ENCODE peak calls at places on chromosomes 4 and X, in four cellular contexts. One of them, this sample, is unnamed. For H3K27me3, the result is how much of the 10 kb centered on the place peaks cover.

GRCh38 chr4:26346203-26346620 is 25.4 kb downstream of the RBPJ start:
- DNase-seq in endodermal cell: peak
- DNase-seq in sigmoid colon: no peak
- DNase-seq in psoas muscle: no peak
- DNase-seq in this sample: peak

GRCh38 chr4:55498051-55498450 is 48.7 kb downstream of the CLOCK start:
- DNase-seq in psoas muscle: no peak
- DNase-seq in endodermal cell: no peak
- DNase-seq in sigmoid colon: no peak
- DNase-seq in this sample: no peak

GRCh38 chr4:16457944-16458343 is 231.7 kb upstream of the TAPT1 start:
- DNase-seq in sigmoid colon: no peak
- DNase-seq in psoas muscle: no peak
- DNase-seq in endodermal cell: no peak
- DNase-seq in this sample: no peak

GRCh38 chr4:23135792-23136645 is 443.3 kb downstream of the GBA3 start:
- DNase-seq in endodermal cell: no peak
- DNase-seq in psoas muscle: no peak
- DNase-seq in sigmoid colon: no peak
- DNase-seq in this sample: peak

GRCh38 chr4:73690051-73690744 is 50.2 kb upstream of the CXCL8 start:
- DNase-seq in endodermal cell: no peak
- DNase-seq in psoas muscle: no peak
- DNase-seq in sigmoid colon: no peak
- DNase-seq in this sample: no peak

GRCh38 chr4:98828801-98829200 is 100.1 kb downstream of the EIF4E start:
- DNase-seq in psoas muscle: no peak
- DNase-seq in endodermal cell: peak
- DNase-seq in sigmoid colon: no peak
- DNase-seq in this sample: no peak

GRCh38 chrX:97452283-97452682 is 568.6 kb downstream of the RPA4 start:
- DNase-seq in sigmoid colon: no peak
- DNase-seq in psoas muscle: no peak
- DNase-seq in endodermal cell: no peak
- DNase-seq in this sample: no peak

GRCh38 chr4:120225527-120225926 is 158.9 kb upstream of the MAD2L1 start:
- DNase-seq in endodermal cell: no peak
- DNase-seq in psoas muscle: no peak
- DNase-seq in sigmoid colon: no peak
- DNase-seq in this sample: no peak

GRCh38 chrX:72545990-72546389 is 26.7 kb downstream of the HDAC8 start:
- DNase-seq in endodermal cell: peak
- DNase-seq in sigmoid colon: no peak
- DNase-seq in psoas muscle: no peak
- DNase-seq in this sample: no peak

GRCh38 chr4:102717448-102718092 is 43.2 kb downstream of the MANBA start:
- DNase-seq in sigmoid colon: no peak
- DNase-seq in endodermal cell: no peak
- DNase-seq in psoas muscle: no peak
- DNase-seq in this sample: no peak

GRCh38 chr4:132123870-132124623 is 1025.0 kb upstream of the PCDH10 start:
- DNase-seq in endodermal cell: peak
- DNase-seq in sigmoid colon: no peak
- DNase-seq in psoas muscle: no peak
- DNase-seq in this sample: peak

GRCh38 chr4:55214172-55214571 is 88.8 kb upstream of the KDR start:
- DNase-seq in endodermal cell: no peak
- DNase-seq in sigmoid colon: no peak
- DNase-seq in psoas muscle: no peak
- DNase-seq in this sample: no peak

GRCh38 chr4:22842360-22842759 is 149.6 kb downstream of the GBA3 start:
- DNase-seq in psoas muscle: no peak
- DNase-seq in sigmoid colon: no peak
- DNase-seq in endodermal cell: no peak
- DNase-seq in this sample: no peak

GRCh38 chr4:73612032-73612431 is 8.2 kb downstream of the RASSF6 start:
- DNase-seq in sigmoid colon: no peak
- DNase-seq in psoas muscle: no peak
- DNase-seq in endodermal cell: no peak
- DNase-seq in this sample: no peak

GRCh38 chr4:6269651-6270511 is at the start of gene WFS1:
- DNase-seq in psoas muscle: peak
- DNase-seq in sigmoid colon: peak
- DNase-seq in endodermal cell: peak
- DNase-seq in this sample: peak

GRCh38 chrX:12447448-12448154 is 309.3 kb downstream of the FRMPD4 start:
- DNase-seq in endodermal cell: no peak
- DNase-seq in psoas muscle: no peak
- DNase-seq in sigmoid colon: peak
- DNase-seq in this sample: no peak

GRCh38 chrX:276588-277171 is 4.5 kb upstream of the PLCXD1 start:
- DNase-seq in endodermal cell: no peak
- DNase-seq in psoas muscle: no peak
- DNase-seq in sigmoid colon: peak
- DNase-seq in this sample: peak

GRCh38 chr4:129172181-129172580 is 76.2 kb downstream of the C4orf33 start:
- DNase-seq in sigmoid colon: no peak
- DNase-seq in endodermal cell: no peak
- DNase-seq in psoas muscle: no peak
- DNase-seq in this sample: no peak

GRCh38 chrX:64976673-64977040 is 407 bp upstream of the ZC4H2 start:
- DNase-seq in endodermal cell: peak
- DNase-seq in psoas muscle: no peak
- DNase-seq in sigmoid colon: no peak
- DNase-seq in this sample: no peak

GRCh38 chr4:1458581-1458980 is 52.3 kb upstream of the NKX1-1 start:
- DNase-seq in sigmoid colon: no peak
- DNase-seq in psoas muscle: no peak
- DNase-seq in endodermal cell: no peak
- DNase-seq in this sample: no peak

GRCh38 chr4:1460967-1461868 is 55.0 kb upstream of the NKX1-1 start:
- DNase-seq in sigmoid colon: no peak
- DNase-seq in endodermal cell: peak
- DNase-seq in psoas muscle: no peak
- DNase-seq in this sample: no peak

GRCh38 chr4:1462009-1462767 is 55.9 kb upstream of the NKX1-1 start:
- DNase-seq in sigmoid colon: no peak
- DNase-seq in psoas muscle: no peak
- DNase-seq in endodermal cell: no peak
- DNase-seq in this sample: no peak

GRCh38 chr4:1459664-1460511 is 53.6 kb upstream of the NKX1-1 start:
- DNase-seq in endodermal cell: peak
- DNase-seq in sigmoid colon: no peak
- DNase-seq in psoas muscle: no peak
- DNase-seq in this sample: no peak

GRCh38 chr4:1459081-1459480 is 52.8 kb upstream of the NKX1-1 start:
- DNase-seq in endodermal cell: peak
- DNase-seq in sigmoid colon: no peak
- DNase-seq in psoas muscle: no peak
- DNase-seq in this sample: no peak
- H3K27me3 ChIP-seq in endodermal cell: under half
- H3K27me3 ChIP-seq in sigmoid colon: half or more
- H3K27me3 ChIP-seq in psoas muscle: under half
- H3K27me3 ChIP-seq in this sample: under half

GRCh38 chrX:152798945-152799344 is 29.5 kb upstream of the MAGEA6 start:
- DNase-seq in endodermal cell: no peak
- DNase-seq in psoas muscle: no peak
- DNase-seq in sigmoid colon: no peak
- DNase-seq in this sample: no peak
- H3K27me3 ChIP-seq in endodermal cell: under half
- H3K27me3 ChIP-seq in psoas muscle: under half
- H3K27me3 ChIP-seq in sigmoid colon: under half
- H3K27me3 ChIP-seq in this sample: under half

GRCh38 chrX:11406109-11406755 is 113.0 kb downstream of the AMELX start:
- DNase-seq in endodermal cell: no peak
- DNase-seq in sigmoid colon: no peak
- DNase-seq in psoas muscle: no peak
- DNase-seq in this sample: no peak
- H3K27me3 ChIP-seq in endodermal cell: under half
- H3K27me3 ChIP-seq in sigmoid colon: under half
- H3K27me3 ChIP-seq in psoas muscle: under half
- H3K27me3 ChIP-seq in this sample: under half

GRCh38 chr4:40233227-40233626 is 36.4 kb downstream of the RHOH start:
- DNase-seq in psoas muscle: no peak
- DNase-seq in sigmoid colon: no peak
- DNase-seq in endodermal cell: no peak
- DNase-seq in this sample: no peak
- H3K27me3 ChIP-seq in psoas muscle: under half
- H3K27me3 ChIP-seq in sigmoid colon: under half
- H3K27me3 ChIP-seq in endodermal cell: under half
- H3K27me3 ChIP-seq in this sample: under half

DNA sequence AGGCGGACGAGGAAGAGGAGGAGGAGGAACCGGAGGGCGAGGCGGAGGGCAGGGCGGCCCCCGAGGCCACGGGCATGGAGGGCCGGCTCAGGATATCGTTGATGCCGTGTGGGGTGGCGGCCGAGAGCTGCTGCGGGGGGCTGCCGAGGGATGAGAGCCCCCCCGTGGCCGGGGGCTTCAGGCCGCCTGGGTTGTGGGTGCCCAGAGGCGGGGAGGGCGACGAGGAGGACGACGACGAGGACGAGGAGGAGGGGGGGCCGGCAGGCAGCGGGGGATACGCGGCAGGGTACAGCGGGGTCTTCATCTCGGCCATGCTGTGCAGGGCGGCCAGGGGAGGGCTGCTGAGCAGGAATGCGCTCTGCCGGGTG is 1.3 kb downstream of the NKX6-1 start:
- DNase-seq in sigmoid colon: no peak
- DNase-seq in endodermal cell: peak
- DNase-seq in psoas muscle: no peak
- DNase-seq in this sample: no peak
- H3K27me3 ChIP-seq in sigmoid colon: half or more
- H3K27me3 ChIP-seq in endodermal cell: half or more
- H3K27me3 ChIP-seq in psoas muscle: under half
- H3K27me3 ChIP-seq in this sample: under half

DNA sequence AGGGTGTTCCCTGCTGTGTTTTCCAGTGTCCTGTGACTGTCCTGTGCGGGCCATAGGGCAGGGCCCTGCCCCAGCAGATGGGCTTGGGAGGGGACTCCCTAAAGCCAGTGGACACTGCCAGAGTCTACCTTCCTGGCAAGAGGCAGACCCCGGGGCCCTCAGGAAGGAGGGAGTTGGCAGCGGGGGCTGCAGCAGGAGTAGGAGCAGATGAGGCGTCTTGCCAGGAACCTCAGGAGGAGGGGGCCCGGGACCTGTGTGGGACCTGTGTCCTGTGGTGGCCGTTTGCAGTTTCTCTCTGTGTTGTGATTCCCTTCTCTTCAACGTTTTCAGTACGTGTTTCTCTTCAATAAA is 3.8 kb downstream of the PNMA3 start:
- DNase-seq in psoas muscle: no peak
- DNase-seq in sigmoid colon: no peak
- DNase-seq in endodermal cell: no peak
- DNase-seq in this sample: no peak
- H3K27me3 ChIP-seq in psoas muscle: under half
- H3K27me3 ChIP-seq in sigmoid colon: under half
- H3K27me3 ChIP-seq in endodermal cell: under half
- H3K27me3 ChIP-seq in this sample: under half

DNA sequence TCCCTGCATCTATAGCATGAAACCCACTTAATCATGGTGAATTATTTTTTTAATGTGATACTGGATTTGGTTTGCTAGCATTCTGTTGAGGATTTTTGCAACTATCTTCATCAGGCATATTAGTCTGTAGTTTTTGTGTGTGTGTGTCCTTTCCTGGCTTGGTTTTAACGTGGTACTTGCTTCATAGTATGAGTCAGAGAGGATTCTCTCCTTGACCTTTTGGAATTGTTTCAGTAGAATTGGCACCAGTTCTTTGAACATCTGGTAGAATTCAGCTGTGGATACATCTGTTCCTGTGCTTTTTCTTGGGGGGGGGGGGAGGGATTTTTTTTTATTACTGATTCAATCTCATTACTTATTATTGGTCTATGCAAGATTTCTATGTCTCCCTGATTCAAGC is 232.0 kb upstream of the KLF8 start:
- DNase-seq in endodermal cell: no peak
- DNase-seq in psoas muscle: no peak
- DNase-seq in sigmoid colon: no peak
- DNase-seq in this sample: no peak
- H3K27me3 ChIP-seq in endodermal cell: under half
- H3K27me3 ChIP-seq in psoas muscle: under half
- H3K27me3 ChIP-seq in sigmoid colon: under half
- H3K27me3 ChIP-seq in this sample: under half

GRCh38 chrX:107827137-107827831 is 1.6 kb downstream of the MID2 start:
- DNase-seq in psoas muscle: no peak
- DNase-seq in sigmoid colon: no peak
- DNase-seq in endodermal cell: no peak
- DNase-seq in this sample: no peak
- H3K27me3 ChIP-seq in psoas muscle: under half
- H3K27me3 ChIP-seq in sigmoid colon: under half
- H3K27me3 ChIP-seq in endodermal cell: under half
- H3K27me3 ChIP-seq in this sample: under half

GRCh38 chr4:152946460-152946859 is 10.3 kb downstream of the FHDC1 start:
- DNase-seq in psoas muscle: no peak
- DNase-seq in endodermal cell: no peak
- DNase-seq in sigmoid colon: no peak
- DNase-seq in this sample: no peak
- H3K27me3 ChIP-seq in psoas muscle: under half
- H3K27me3 ChIP-seq in endodermal cell: under half
- H3K27me3 ChIP-seq in sigmoid colon: under half
- H3K27me3 ChIP-seq in this sample: under half

GRCh38 chr4:110622841-110623709 is at the start of gene PITX2:
- DNase-seq in psoas muscle: peak
- DNase-seq in endodermal cell: peak
- DNase-seq in sigmoid colon: peak
- DNase-seq in this sample: no peak

GRCh38 chr4:110620352-110621327 is 2.2 kb downstream of the PITX2 start:
- DNase-seq in sigmoid colon: no peak
- DNase-seq in psoas muscle: peak
- DNase-seq in endodermal cell: peak
- DNase-seq in this sample: peak

GRCh38 chr4:110623710-110624015 is 786 bp upstream of the PITX2 start:
- DNase-seq in endodermal cell: no peak
- DNase-seq in sigmoid colon: no peak
- DNase-seq in psoas muscle: no peak
- DNase-seq in this sample: no peak

GRCh38 chr4:110621328-110621812 is 1.5 kb downstream of the PITX2 start:
- DNase-seq in psoas muscle: no peak
- DNase-seq in endodermal cell: no peak
- DNase-seq in sigmoid colon: no peak
- DNase-seq in this sample: no peak

GRCh38 chr4:110621839-110622751 is 782 bp downstream of the PITX2 start:
- DNase-seq in sigmoid colon: no peak
- DNase-seq in psoas muscle: no peak
- DNase-seq in endodermal cell: peak
- DNase-seq in this sample: no peak
- H3K27me3 ChIP-seq in sigmoid colon: half or more
- H3K27me3 ChIP-seq in psoas muscle: under half
- H3K27me3 ChIP-seq in endodermal cell: under half
- H3K27me3 ChIP-seq in this sample: under half

This sample was measured in K562.